ENCODE peak calls at places on chromosomes 7 and 10, in six cellular contexts. P, I, A, R, X and N are unnamed samples.

GRCh38 chr10:126063353-126063791 is 167.0 kb downstream of the FANK1 start:
- DNase-seq in P (no peak), I (no peak), A (peak), R (peak), X (peak), N (peak)

GRCh38 chr7:152924826-152925411 is 165.4 kb downstream of the ACTR3B start:
- DNase-seq in P (no peak), I (no peak), A (no peak), R (no peak), X (no peak), N (no peak)

GRCh38 chr7:100726998-100727761 is 6.2 kb upstream of the ZAN start:
- DNase-seq in P (no peak), I (no peak), A (peak), R (peak), X (peak), N (no peak)

GRCh38 chr7:111083423-111083822 is 7.5 kb upstream of the LRRN3 start:
- DNase-seq in P (peak), I (no peak), A (peak), R (no peak), X (no peak), N (no peak)

GRCh38 chr7:18753972-18754610 is 258.5 kb downstream of the HDAC9 start:
- DNase-seq in P (no peak), I (no peak), A (peak), R (no peak), X (no peak), N (no peak)

GRCh38 chr10:6255548-6256061 is 52.9 kb downstream of the PFKFB3 start:
- DNase-seq in P (no peak), I (peak), A (no peak), R (no peak), X (no peak), N (no peak)

GRCh38 chr7:37354661-37355131 is 94.0 kb downstream of the ELMO1 start:
- DNase-seq in P (peak), I (peak), A (no peak), R (peak), X (no peak), N (peak)

GRCh38 chr7:150992833-150993302 is 2.1 kb downstream of the NOS3 start:
- DNase-seq in P (no peak), I (no peak), A (no peak), R (no peak), X (no peak), N (no peak)

GRCh38 chr7:149005427-149006344 is 22.6 kb downstream of the PDIA4 start:
- DNase-seq in P (peak), I (peak), A (peak), R (peak), X (no peak), N (no peak)

GRCh38 chr10:103693812-103694205 is 161.6 kb downstream of the SH3PXD2A start:
- DNase-seq in P (no peak), I (no peak), A (no peak), R (no peak), X (no peak), N (no peak)

GRCh38 chr7:98193474-98194180 is 17.6 kb upstream of the BHLHA15 start:
- DNase-seq in P (no peak), I (no peak), A (no peak), R (no peak), X (no peak), N (no peak)

GRCh38 chr7:151046603-151047573 is 1.4 kb upstream of the ASIC3 start:
- DNase-seq in P (no peak), I (no peak), A (peak), R (peak), X (no peak), N (no peak)

GRCh38 chr7:90804370-90804769 is 208.2 kb downstream of the CDK14 start:
- DNase-seq in P (no peak), I (no peak), A (peak), R (peak), X (peak), N (no peak)

GRCh38 chr10:104331208-104331838 is 6.9 kb downstream of the ITPRIP start:
- DNase-seq in P (no peak), I (peak), A (peak), R (peak), X (no peak), N (no peak)

GRCh38 chr10:98460837-98461499 is 14.2 kb upstream of the HPS1 start:
- DNase-seq in P (no peak), I (peak), A (peak), R (peak), X (peak), N (peak)

GRCh38 chr10:79345241-79346011 is 1.8 kb upstream of the PPIF start:
- DNase-seq in P (peak), I (no peak), A (no peak), R (no peak), X (no peak), N (no peak)

GRCh38 chr7:66869660-66870450 is 51.2 kb upstream of the TMEM248 start:
- DNase-seq in P (no peak), I (no peak), A (no peak), R (no peak), X (no peak), N (no peak)

GRCh38 chr10:100969175-100970075 is at the start of gene SEMA4G:
- DNase-seq in P (peak), I (peak), A (peak), R (peak), X (no peak), N (no peak)

GRCh38 chr10:89091501-89091900 is 100.9 kb downstream of the FAS start:
- DNase-seq in P (no peak), I (no peak), A (peak), R (no peak), X (no peak), N (no peak)

GRCh38 chr7:112080441-112080840 is 125.8 kb downstream of the DOCK4 start:
- DNase-seq in P (no peak), I (no peak), A (peak), R (peak), X (peak), N (peak)

GRCh38 chr10:66929375-66929774 is 3.5 kb downstream of the LRRTM3 start:
- DNase-seq in P (no peak), I (no peak), A (no peak), R (no peak), X (no peak), N (no peak)

GRCh38 chr10:74766501-74766900 is 59.9 kb upstream of the KAT6B start:
- DNase-seq in P (no peak), I (no peak), A (no peak), R (no peak), X (no peak), N (no peak)

GRCh38 chr10:99370993-99371392 is 41.8 kb downstream of the CNNM1 start:
- DNase-seq in P (no peak), I (no peak), A (peak), R (peak), X (no peak), N (no peak)

GRCh38 chr7:99395616-99396327 is 12.6 kb downstream of the PDAP1 start:
- DNase-seq in P (no peak), I (no peak), A (no peak), R (no peak), X (no peak), N (no peak)

GRCh38 chr10:21860718-21861117 is 142.8 kb downstream of the DNAJC1 start:
- DNase-seq in P (no peak), I (no peak), A (peak), R (peak), X (no peak), N (peak)

GRCh38 chr10:117921421-117921820 is 125.3 kb downstream of the RAB11FIP2 start:
- DNase-seq in P (no peak), I (no peak), A (no peak), R (no peak), X (no peak), N (no peak)

GRCh38 chr10:48464871-48465736 is 139.8 kb downstream of the ARHGAP22 start:
- DNase-seq in P (no peak), I (no peak), A (no peak), R (peak), X (no peak), N (no peak)

GRCh38 chr10:2913531-2913930 is 153.8 kb upstream of the PFKP start:
- DNase-seq in P (no peak), I (no peak), A (no peak), R (no peak), X (no peak), N (peak)

GRCh38 chr10:1050555-1050954 is 1.6 kb upstream of the IDI1 start:
- DNase-seq in P (peak), I (peak), A (no peak), R (peak), X (no peak), N (no peak)

GRCh38 chr10:33947563-33947962 is 613.1 kb upstream of the NRP1 start:
- DNase-seq in P (no peak), I (no peak), A (no peak), R (no peak), X (no peak), N (no peak)

GRCh38 chr7:143321734-143322133 is 5.8 kb downstream of the CLCN1 start:
- DNase-seq in P (no peak), I (peak), A (no peak), R (peak), X (no peak), N (no peak)
- TF ChIP-seq CTCF in P (no peak), I (peak), A (no peak), R (peak), X (peak), N (no peak)

DNA sequence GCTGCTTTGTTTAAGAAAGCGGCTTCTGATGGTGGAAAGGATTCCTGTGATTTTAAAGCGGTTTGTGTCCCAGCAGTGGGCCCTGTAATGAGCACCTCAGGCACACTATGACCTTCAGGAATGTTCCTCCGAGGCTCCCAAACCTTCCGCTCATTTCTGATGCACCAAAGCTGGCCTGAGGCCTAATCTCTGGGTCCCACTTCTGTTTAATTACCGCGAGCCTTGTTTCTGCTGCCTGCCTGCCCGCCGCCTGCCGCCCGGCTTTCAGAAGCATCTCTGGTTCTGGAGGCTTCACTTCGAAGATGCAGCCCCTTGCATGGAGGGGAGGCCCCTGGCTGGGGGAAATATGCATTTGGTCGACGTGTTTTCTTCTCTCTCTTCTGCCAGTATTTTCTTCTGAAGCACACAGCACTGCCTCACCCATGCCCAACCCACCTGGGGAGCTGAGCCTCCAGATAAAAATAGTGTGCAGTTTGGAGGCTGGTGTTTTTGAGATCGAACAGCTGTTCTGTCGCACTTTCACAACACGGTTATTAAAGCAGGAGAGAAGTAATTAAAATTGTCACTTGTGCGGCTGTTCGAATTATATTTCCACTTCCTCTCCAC is 166.9 kb downstream of the PAXIP1 start:
- DNase-seq in P (no peak), I (no peak), A (no peak), R (no peak), X (no peak), N (no peak)
- H3K4me3 ChIP-seq in P (no peak), I (no peak), A (no peak), R (no peak), X (no peak), N (no peak)

GRCh38 chr10:27547047-27547446 is 42.9 kb downstream of the RAB18 start:
- DNase-seq in P (no peak), I (no peak), A (no peak), R (no peak), X (no peak), N (no peak)
- TF ChIP-seq CTCF in P (no peak), I (no peak), A (no peak), R (no peak), X (no peak), N (no peak)

DNA sequence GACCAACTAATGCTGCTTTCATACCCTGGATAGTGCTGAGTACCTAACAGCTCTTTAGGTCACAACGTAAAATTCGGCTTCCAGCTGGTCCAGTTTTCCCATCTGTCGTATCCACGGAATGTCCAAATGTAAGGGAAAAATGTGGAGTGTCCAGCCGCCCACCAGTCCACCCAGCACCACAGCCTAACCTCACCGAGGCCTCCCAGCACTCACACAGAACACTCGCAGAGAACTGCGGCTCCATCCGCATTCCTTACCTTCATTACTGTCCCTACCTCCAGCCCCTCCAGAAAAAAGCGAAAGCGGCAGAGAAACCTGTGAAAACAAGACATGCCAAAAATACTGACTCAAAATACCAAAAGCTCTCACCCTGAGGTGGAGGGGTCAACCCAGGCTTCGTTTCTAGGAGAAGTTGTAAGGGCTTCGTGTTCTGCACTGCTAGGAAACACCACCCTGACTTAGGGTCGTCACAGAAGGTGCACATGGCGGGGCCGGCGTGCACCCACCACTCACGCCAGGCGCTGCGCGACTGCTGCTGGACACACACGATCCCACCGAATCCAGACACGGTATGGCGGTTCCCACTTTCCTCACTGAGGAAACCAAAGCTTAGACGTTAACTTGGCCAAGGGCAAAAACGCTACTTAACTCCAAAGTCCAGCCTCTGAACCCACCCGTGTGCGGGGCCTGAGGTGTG is 73.9 kb downstream of the AMZ1 start:
- DNase-seq in P (no peak), I (no peak), A (no peak), R (no peak), X (no peak), N (no peak)
- H3K4me3 ChIP-seq in P (no peak), I (no peak), A (no peak), R (no peak), X (no peak), N (no peak)